ENCODE peak calls at places on chromosomes 2 and 18, in six cellular contexts. One of them, this sample, is unnamed.
A peak's percentile ranks its signal among the peaks of the same experiment; 100 is the strongest.

GRCh38 chr2:223956267-223956666 is 996 bp upstream of the MRPL44 start:
- DNase-seq in hepatocyte: no peak
- DNase-seq in naive thymus-derived CD4-positive, alpha-beta T cell: no peak
- DNase-seq in A549: no peak
- DNase-seq in colonic mucosa: no peak
- DNase-seq in tibial nerve: no peak
- DNase-seq in this sample: no peak

GRCh38 chr2:198456418-198456817 is 652.0 kb downstream of the PLCL1 start:
- DNase-seq in hepatocyte: no peak
- DNase-seq in naive thymus-derived CD4-positive, alpha-beta T cell: no peak
- DNase-seq in A549: no peak
- DNase-seq in colonic mucosa: no peak
- DNase-seq in tibial nerve: no peak
- DNase-seq in this sample: no peak

GRCh38 chr18:28494151-28494550 is 317.2 kb upstream of the CDH2 start:
- DNase-seq in hepatocyte: no peak
- DNase-seq in naive thymus-derived CD4-positive, alpha-beta T cell: no peak
- DNase-seq in A549: no peak
- DNase-seq in colonic mucosa: no peak
- DNase-seq in tibial nerve: no peak
- DNase-seq in this sample: no peak

GRCh38 chr2:170713280-170714155 is 1.6 kb upstream of the SP5 start:
- DNase-seq in hepatocyte: peak; percentile 31
- DNase-seq in naive thymus-derived CD4-positive, alpha-beta T cell: no peak
- DNase-seq in A549: no peak
- DNase-seq in colonic mucosa: peak; percentile 20
- DNase-seq in tibial nerve: no peak
- DNase-seq in this sample: no peak

GRCh38 chr2:84879595-84880394 is 1.1 kb downstream of the TRABD2A start:
- DNase-seq in hepatocyte: peak; percentile 19
- DNase-seq in naive thymus-derived CD4-positive, alpha-beta T cell: peak; percentile 38
- DNase-seq in A549: no peak
- DNase-seq in colonic mucosa: peak; percentile 52
- DNase-seq in tibial nerve: no peak
- DNase-seq in this sample: peak; percentile 46

GRCh38 chr2:208256192-208256782 is 1.4 kb upstream of the IDH1 start:
- DNase-seq in hepatocyte: peak; percentile 30
- DNase-seq in naive thymus-derived CD4-positive, alpha-beta T cell: peak; percentile 17
- DNase-seq in A549: no peak
- DNase-seq in colonic mucosa: no peak
- DNase-seq in tibial nerve: no peak
- DNase-seq in this sample: no peak

GRCh38 chr18:51135795-51136194 is 61.7 kb downstream of the MEX3C start:
- DNase-seq in hepatocyte: no peak
- DNase-seq in naive thymus-derived CD4-positive, alpha-beta T cell: peak; percentile 23
- DNase-seq in A549: no peak
- DNase-seq in colonic mucosa: no peak
- DNase-seq in tibial nerve: no peak
- DNase-seq in this sample: no peak

GRCh38 chr2:96108578-96109561 is 7.5 kb downstream of the ADRA2B start:
- DNase-seq in hepatocyte: no peak
- DNase-seq in naive thymus-derived CD4-positive, alpha-beta T cell: no peak
- DNase-seq in A549: no peak
- DNase-seq in colonic mucosa: no peak
- DNase-seq in tibial nerve: no peak
- DNase-seq in this sample: peak; percentile 1

GRCh38 chr2:195406886-195407603 is 250.0 kb upstream of the SLC39A10 start:
- DNase-seq in hepatocyte: no peak
- DNase-seq in naive thymus-derived CD4-positive, alpha-beta T cell: no peak
- DNase-seq in A549: no peak
- DNase-seq in colonic mucosa: no peak
- DNase-seq in tibial nerve: no peak
- DNase-seq in this sample: no peak

GRCh38 chr18:55588001-55588875 is at the start of gene TCF4:
- DNase-seq in hepatocyte: peak; percentile 71
- DNase-seq in naive thymus-derived CD4-positive, alpha-beta T cell: peak; percentile 48
- DNase-seq in A549: peak; percentile 12
- DNase-seq in colonic mucosa: peak; percentile 26
- DNase-seq in tibial nerve: peak; percentile 24
- DNase-seq in this sample: peak; percentile 13

GRCh38 chr2:175620035-175620434 is 382.0 kb downstream of the LNPK start:
- DNase-seq in hepatocyte: peak; percentile 16
- DNase-seq in naive thymus-derived CD4-positive, alpha-beta T cell: no peak
- DNase-seq in A549: no peak
- DNase-seq in colonic mucosa: no peak
- DNase-seq in tibial nerve: no peak
- DNase-seq in this sample: no peak

GRCh38 chr2:106094101-106094860 is 99.8 kb downstream of the UXS1 start:
- DNase-seq in hepatocyte: no peak
- DNase-seq in naive thymus-derived CD4-positive, alpha-beta T cell: peak; percentile 78
- DNase-seq in A549: no peak
- DNase-seq in colonic mucosa: no peak
- DNase-seq in tibial nerve: no peak
- DNase-seq in this sample: peak; percentile 62
- H3K4me1 ChIP-seq in hepatocyte: no peaks in the 10 kb centered on the region
- H3K4me1 ChIP-seq in naive thymus-derived CD4-positive, alpha-beta T cell: peaks cover 84% of the 10 kb centered on the region
- H3K4me1 ChIP-seq in A549: no peaks in the 10 kb centered on the region
- H3K4me1 ChIP-seq in colonic mucosa: no peaks in the 10 kb centered on the region
- H3K4me1 ChIP-seq in tibial nerve: no peaks in the 10 kb centered on the region
- H3K4me1 ChIP-seq in this sample: peaks cover 73% of the 10 kb centered on the region

DNA sequence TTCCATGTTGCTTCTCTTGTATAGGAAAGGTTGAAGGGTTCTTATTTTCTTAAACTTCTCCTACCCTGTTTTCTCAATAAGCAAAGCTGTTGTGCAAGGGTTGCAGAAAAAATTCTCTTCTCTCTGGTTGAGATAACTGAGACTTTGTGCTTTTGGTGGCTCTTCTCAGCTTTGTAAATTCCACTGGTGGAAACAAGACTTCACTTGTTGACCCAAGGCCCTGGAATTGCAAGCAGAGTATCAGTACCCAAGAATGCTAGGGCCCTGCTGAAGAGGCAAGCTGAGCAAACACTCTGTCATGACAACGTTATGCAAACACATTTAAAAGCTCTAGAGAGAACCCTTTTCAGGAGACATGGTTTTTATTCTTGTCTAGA is 294.7 kb upstream of the EPAS1 start:
- DNase-seq in hepatocyte: peak; percentile 41
- DNase-seq in naive thymus-derived CD4-positive, alpha-beta T cell: no peak
- DNase-seq in A549: no peak
- DNase-seq in colonic mucosa: no peak
- DNase-seq in tibial nerve: no peak
- DNase-seq in this sample: no peak
- H3K4me3 ChIP-seq in hepatocyte: no peak overlapping the region
- H3K4me3 ChIP-seq in naive thymus-derived CD4-positive, alpha-beta T cell: no peak overlapping the region
- H3K4me3 ChIP-seq in A549: no peak overlapping the region
- H3K4me3 ChIP-seq in colonic mucosa: no peak overlapping the region
- H3K4me3 ChIP-seq in tibial nerve: no peak overlapping the region
- H3K4me3 ChIP-seq in this sample: no peak overlapping the region

GRCh38 chr2:239596298-239596697 is 195.5 kb upstream of the HDAC4 start:
- DNase-seq in hepatocyte: no peak
- DNase-seq in naive thymus-derived CD4-positive, alpha-beta T cell: no peak
- DNase-seq in A549: no peak
- DNase-seq in colonic mucosa: peak; percentile 10
- DNase-seq in tibial nerve: no peak
- DNase-seq in this sample: no peak
- H3K27ac ChIP-seq in hepatocyte: no peak overlapping the region
- H3K27ac ChIP-seq in naive thymus-derived CD4-positive, alpha-beta T cell: no peak overlapping the region
- H3K27ac ChIP-seq in A549: no peak overlapping the region
- H3K27ac ChIP-seq in colonic mucosa: no peak overlapping the region
- H3K27ac ChIP-seq in tibial nerve: no peak overlapping the region
- H3K27ac ChIP-seq in this sample: no peak overlapping the region

GRCh38 chr2:201930831-201931230 is 102.8 kb upstream of the FZD7 start:
- DNase-seq in hepatocyte: no peak
- DNase-seq in naive thymus-derived CD4-positive, alpha-beta T cell: no peak
- DNase-seq in A549: no peak
- DNase-seq in colonic mucosa: no peak
- DNase-seq in tibial nerve: no peak
- DNase-seq in this sample: no peak

GRCh38 chr2:201931955-201932354 is 101.7 kb upstream of the FZD7 start:
- DNase-seq in hepatocyte: no peak
- DNase-seq in naive thymus-derived CD4-positive, alpha-beta T cell: no peak
- DNase-seq in A549: no peak
- DNase-seq in colonic mucosa: no peak
- DNase-seq in tibial nerve: no peak
- DNase-seq in this sample: no peak

GRCh38 chr2:201931475-201931874 is 102.2 kb upstream of the FZD7 start:
- DNase-seq in hepatocyte: no peak
- DNase-seq in naive thymus-derived CD4-positive, alpha-beta T cell: no peak
- DNase-seq in A549: no peak
- DNase-seq in colonic mucosa: no peak
- DNase-seq in tibial nerve: no peak
- DNase-seq in this sample: no peak

GRCh38 chr2:201933792-201934229 is 99.8 kb upstream of the FZD7 start:
- DNase-seq in hepatocyte: no peak
- DNase-seq in naive thymus-derived CD4-positive, alpha-beta T cell: no peak
- DNase-seq in A549: no peak
- DNase-seq in colonic mucosa: no peak
- DNase-seq in tibial nerve: no peak
- DNase-seq in this sample: no peak

DNA sequence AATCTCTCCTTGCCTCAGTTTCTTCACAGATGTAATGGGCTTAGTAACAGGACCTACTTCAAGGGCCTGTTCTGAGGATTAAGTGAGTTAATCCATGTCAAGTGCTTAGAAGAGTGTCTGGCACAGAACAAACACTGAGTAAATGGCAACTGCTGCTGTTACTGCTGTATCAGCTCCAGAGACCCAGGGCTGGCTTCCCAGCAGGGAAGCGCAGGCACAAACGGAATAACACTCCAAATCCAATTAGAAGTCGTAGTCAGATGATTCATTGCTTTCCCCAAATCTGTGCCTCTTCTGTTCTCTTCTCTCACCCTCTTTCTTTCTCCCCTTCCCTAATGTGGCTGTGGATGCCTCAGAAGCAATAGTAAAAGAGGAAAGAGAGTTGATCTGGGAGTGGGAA is 101.1 kb upstream of the FZD7 start:
- DNase-seq in hepatocyte: no peak
- DNase-seq in naive thymus-derived CD4-positive, alpha-beta T cell: no peak
- DNase-seq in A549: no peak
- DNase-seq in colonic mucosa: no peak
- DNase-seq in tibial nerve: no peak
- DNase-seq in this sample: no peak
- H3K4me1 ChIP-seq in hepatocyte: peaks cover 13% of the 10 kb centered on the region
- H3K4me1 ChIP-seq in naive thymus-derived CD4-positive, alpha-beta T cell: no peaks in the 10 kb centered on the region
- H3K4me1 ChIP-seq in A549: no peaks in the 10 kb centered on the region
- H3K4me1 ChIP-seq in colonic mucosa: no peaks in the 10 kb centered on the region
- H3K4me1 ChIP-seq in tibial nerve: no peaks in the 10 kb centered on the region
- H3K4me1 ChIP-seq in this sample: no peaks in the 10 kb centered on the region

GRCh38 chr2:74186038-74186437 is 7.4 kb upstream of the MOB1A start:
- DNase-seq in hepatocyte: no peak
- DNase-seq in naive thymus-derived CD4-positive, alpha-beta T cell: peak; percentile 49
- DNase-seq in A549: no peak
- DNase-seq in colonic mucosa: no peak
- DNase-seq in tibial nerve: no peak
- DNase-seq in this sample: no peak
- H3K4me3 ChIP-seq in hepatocyte: no peak overlapping the region
- H3K4me3 ChIP-seq in naive thymus-derived CD4-positive, alpha-beta T cell: no peak overlapping the region
- H3K4me3 ChIP-seq in A549: no peak overlapping the region
- H3K4me3 ChIP-seq in colonic mucosa: no peak overlapping the region
- H3K4me3 ChIP-seq in tibial nerve: no peak overlapping the region
- H3K4me3 ChIP-seq in this sample: no peak overlapping the region

GRCh38 chr2:65452150-65452895 is 19.9 kb upstream of the SPRED2 start:
- DNase-seq in hepatocyte: no peak
- DNase-seq in naive thymus-derived CD4-positive, alpha-beta T cell: no peak
- DNase-seq in A549: no peak
- DNase-seq in colonic mucosa: no peak
- DNase-seq in tibial nerve: no peak
- DNase-seq in this sample: no peak
- H3K27ac ChIP-seq in hepatocyte: no peak overlapping the region
- H3K27ac ChIP-seq in naive thymus-derived CD4-positive, alpha-beta T cell: no peak overlapping the region
- H3K27ac ChIP-seq in A549: no peak overlapping the region
- H3K27ac ChIP-seq in colonic mucosa: no peak overlapping the region
- H3K27ac ChIP-seq in tibial nerve: no peak overlapping the region
- H3K27ac ChIP-seq in this sample: no peak overlapping the region

DNA sequence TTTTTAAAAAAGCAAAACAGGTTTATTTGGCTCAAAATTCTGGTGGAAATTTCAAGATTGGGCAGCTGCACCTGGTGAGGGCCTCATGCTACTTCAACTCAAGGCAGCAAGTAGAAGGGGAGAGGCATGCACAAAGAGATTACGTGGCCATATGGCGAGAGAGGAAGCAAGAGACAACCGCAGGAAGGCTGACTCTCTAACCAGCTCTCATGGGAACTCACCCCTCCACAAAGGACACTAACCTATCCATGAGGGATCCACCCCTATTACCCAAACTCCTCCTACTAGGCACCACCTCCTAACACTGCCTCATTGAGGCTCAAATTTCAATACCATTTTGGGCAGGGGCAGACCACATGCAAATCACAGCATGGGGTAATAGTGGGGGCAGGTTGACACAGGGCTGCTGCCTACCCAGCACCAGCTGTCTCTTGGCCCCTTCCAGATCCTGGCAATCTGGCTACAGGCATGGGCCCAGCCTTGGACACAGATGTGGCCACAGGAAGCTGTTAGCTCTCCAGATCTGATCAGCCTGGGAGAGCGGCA is 2.0 kb upstream of the CAPN10 start:
- DNase-seq in hepatocyte: no peak
- DNase-seq in naive thymus-derived CD4-positive, alpha-beta T cell: no peak
- DNase-seq in A549: no peak
- DNase-seq in colonic mucosa: no peak
- DNase-seq in tibial nerve: no peak
- DNase-seq in this sample: peak; percentile 9
- H3K4me1 ChIP-seq in hepatocyte: peaks cover 34% of the 10 kb centered on the region
- H3K4me1 ChIP-seq in naive thymus-derived CD4-positive, alpha-beta T cell: peaks cover 39% of the 10 kb centered on the region
- H3K4me1 ChIP-seq in A549: peaks cover 36% of the 10 kb centered on the region
- H3K4me1 ChIP-seq in colonic mucosa: peaks cover 20% of the 10 kb centered on the region
- H3K4me1 ChIP-seq in tibial nerve: no peaks in the 10 kb centered on the region
- H3K4me1 ChIP-seq in this sample: peaks cover 49% of the 10 kb centered on the region

GRCh38 chr2:241638940-241639339 is 1.4 kb downstream of the ATG4B start:
- DNase-seq in hepatocyte: no peak
- DNase-seq in naive thymus-derived CD4-positive, alpha-beta T cell: no peak
- DNase-seq in A549: no peak
- DNase-seq in colonic mucosa: no peak
- DNase-seq in tibial nerve: no peak
- DNase-seq in this sample: no peak
- H3K4me3 ChIP-seq in hepatocyte: peak overlapping the region; percentile 93
- H3K4me3 ChIP-seq in naive thymus-derived CD4-positive, alpha-beta T cell: no peak overlapping the region
- H3K4me3 ChIP-seq in A549: peak overlapping the region; percentile 88
- H3K4me3 ChIP-seq in colonic mucosa: no peak overlapping the region
- H3K4me3 ChIP-seq in tibial nerve: no peak overlapping the region
- H3K4me3 ChIP-seq in this sample: peak overlapping the region; percentile 93

GRCh38 chr2:127045792-127046501 is 61.0 kb downstream of the BIN1 start:
- DNase-seq in hepatocyte: peak; percentile 4
- DNase-seq in naive thymus-derived CD4-positive, alpha-beta T cell: no peak
- DNase-seq in A549: no peak
- DNase-seq in colonic mucosa: peak; percentile 16
- DNase-seq in tibial nerve: no peak
- DNase-seq in this sample: no peak
- H3K27ac ChIP-seq in hepatocyte: no peak overlapping the region
- H3K27ac ChIP-seq in naive thymus-derived CD4-positive, alpha-beta T cell: no peak overlapping the region
- H3K27ac ChIP-seq in A549: no peak overlapping the region
- H3K27ac ChIP-seq in colonic mucosa: no peak overlapping the region
- H3K27ac ChIP-seq in tibial nerve: no peak overlapping the region
- H3K27ac ChIP-seq in this sample: no peak overlapping the region

This sample was measured in CD4-positive, CD25-positive, alpha-beta regulatory T cell.